ENCODE peak calls at places on chromosome X, in five cellular contexts. Y is effector CD4-positive, alpha-beta T cell; C is T-helper 1 cell; H is ecto neural progenitor cell; U is pancreas. I is an unnamed sample.

GRCh38 chrX:126165401-126165720 is 728 bp downstream of the DCAF12L2 start:
- DNase-seq in Y (no peak), C (no peak), H (no peak), U (no peak), I (no peak)

GRCh38 chrX:106000203-106000602 is 38.3 kb downstream of the SERPINA7 start:
- DNase-seq in Y (no peak), C (no peak), H (no peak), U (no peak), I (no peak)

GRCh38 chrX:113868716-113869115 is 715.2 kb upstream of the HTR2C start:
- DNase-seq in Y (no peak), C (no peak), H (no peak), U (no peak), I (no peak)

GRCh38 chrX:132837126-132837525 is 121.3 kb downstream of the HS6ST2 start:
- DNase-seq in Y (no peak), C (no peak), H (no peak), U (no peak), I (no peak)

GRCh38 chrX:57232658-57233360 is 53.7 kb upstream of the FAAH2 start:
- DNase-seq in Y (no peak), C (no peak), H (no peak), U (no peak), I (no peak)

GRCh38 chrX:85379174-85379907 is at the start of gene POF1B:
- DNase-seq in Y (no peak), C (no peak), H (no peak), U (peak; percentile 45), I (no peak)

GRCh38 chrX:1448793-1449580 is 3.7 kb downstream of the ASMTL start:
- DNase-seq in Y (no peak), C (no peak), H (peak; percentile 25), U (no peak), I (no peak)

GRCh38 chrX:3257471-3257870 is 89.0 kb downstream of the MXRA5 start:
- DNase-seq in Y (no peak), C (no peak), H (no peak), U (no peak), I (no peak)

GRCh38 chrX:77899081-77899828 is at the start of gene COX7B:
- DNase-seq in Y (peak; percentile 60), C (peak; percentile 21), H (peak; percentile 67), U (peak; percentile 72), I (peak; percentile 90)

GRCh38 chrX:14064632-14065432 is 35.1 kb upstream of the GEMIN8 start:
- DNase-seq in Y (no peak), C (no peak), H (no peak), U (no peak), I (no peak)

GRCh38 chrX:21004835-21005234 is 369.4 kb upstream of the CNKSR2 start:
- DNase-seq in Y (no peak), C (no peak), H (no peak), U (no peak), I (no peak)

GRCh38 chrX:67328496-67328895 is 215.3 kb upstream of the AR start:
- DNase-seq in Y (no peak), C (no peak), H (no peak), U (no peak), I (no peak)

GRCh38 chrX:54171527-54171926 is 11.5 kb downstream of the FAM120C start:
- DNase-seq in Y (no peak), C (no peak), H (no peak), U (no peak), I (no peak)

GRCh38 chrX:43836435-43837184 is 45.6 kb downstream of the MAOB start:
- DNase-seq in Y (no peak), C (no peak), H (no peak), U (no peak), I (no peak)

GRCh38 chrX:33968611-33969010 is 163.5 kb downstream of the FAM47A start:
- DNase-seq in Y (no peak), C (no peak), H (no peak), U (no peak), I (no peak)

GRCh38 chrX:72131317-72132294 is at the start of gene RTL5:
- DNase-seq in Y (peak; percentile 50), C (peak; percentile 35), H (peak; percentile 86), U (peak; percentile 63), I (peak; percentile 21)

GRCh38 chrX:129665916-129666644 is 11.3 kb upstream of the APLN start:
- DNase-seq in Y (no peak), C (no peak), H (no peak), U (no peak), I (no peak)

GRCh38 chrX:74492720-74493201 is 71.5 kb downstream of the SLC16A2 start:
- DNase-seq in Y (no peak), C (no peak), H (peak; percentile 72), U (no peak), I (no peak)

GRCh38 chrX:21840199-21840557 is 761 bp downstream of the MBTPS2 start:
- DNase-seq in Y (no peak), C (no peak), H (no peak), U (no peak), I (no peak)

GRCh38 chrX:17706676-17707075 is 30.6 kb upstream of the SCML1 start:
- DNase-seq in Y (no peak), C (no peak), H (no peak), U (no peak), I (no peak)

GRCh38 chrX:15188039-15188438 is 81.8 kb downstream of the ASB9 start:
- DNase-seq in Y (no peak), C (no peak), H (no peak), U (no peak), I (no peak)

GRCh38 chrX:41066969-41067368 is 18.3 kb upstream of the USP9X start:
- DNase-seq in Y (no peak), C (no peak), H (no peak), U (no peak), I (no peak)

GRCh38 chrX:69357293-69357692 is 146.8 kb upstream of the NALF2 start:
- DNase-seq in Y (no peak), C (no peak), H (no peak), U (no peak), I (no peak)

GRCh38 chrX:48030237-48030636 is 23.4 kb downstream of the SPACA5 start:
- DNase-seq in Y (no peak), C (no peak), H (no peak), U (no peak), I (no peak)